ENCODE peak calls at places on chromosomes 7 and 10, in ten cellular contexts. R, B, D, X, J, O, S, Q, G and W are unnamed samples. For H3K4me1, the result is how much of the 10 kb centered on the place peaks cover.

GRCh38 chr7:12028508-12028907 is 182.6 kb upstream of the TMEM106B start:
- DNase-seq in O (no peak), D (no peak), G (no peak), J (no peak), S (no peak), R (no peak), X (no peak), Q (no peak), B (no peak), W (no peak)

GRCh38 chr7:44897299-44897698 is 12.0 kb upstream of the PURB start:
- DNase-seq in B (no peak), D (no peak), G (no peak), Q (no peak), R (no peak), S (no peak), J (no peak), O (no peak), X (no peak), W (no peak)

GRCh38 chr7:26850193-26850651 is 14.2 kb downstream of the SKAP2 start:
- DNase-seq in X (no peak), J (no peak), B (peak), G (no peak), D (no peak), Q (no peak), R (no peak), S (no peak), O (no peak), W (no peak)

GRCh38 chr10:3685385-3685784 is 99.6 kb downstream of the KLF6 start:
- DNase-seq in X (no peak), B (no peak), J (no peak), G (no peak), S (no peak), O (no peak), R (no peak), D (no peak), Q (no peak), W (no peak)

GRCh38 chr10:33963656-33964175 is 629.2 kb upstream of the NRP1 start:
- DNase-seq in G (no peak), D (no peak), O (no peak), J (no peak), X (no peak), R (no peak), B (no peak), S (no peak), Q (no peak), W (no peak)

GRCh38 chr7:132777419-132777818 is 201.1 kb upstream of the PLXNA4 start:
- DNase-seq in J (no peak), X (no peak), G (no peak), D (no peak), B (no peak), O (no peak), Q (no peak), S (no peak), R (no peak), W (no peak)

GRCh38 chr7:69596723-69597277 is 1.5 kb upstream of the AUTS2 start:
- DNase-seq in X (no peak), Q (no peak), J (no peak), G (no peak), O (peak), B (peak), D (no peak), R (no peak), S (no peak), W (no peak)

GRCh38 chr10:26697922-26698608 is 564 bp downstream of the PDSS1 start:
- DNase-seq in X (no peak), Q (no peak), O (no peak), R (no peak), B (no peak), D (no peak), S (no peak), J (no peak), G (no peak), W (no peak)

GRCh38 chr7:13226385-13226784 is 539.0 kb downstream of the ARL4A start:
- DNase-seq in X (no peak), S (no peak), J (no peak), D (no peak), Q (no peak), B (no peak), R (no peak), G (no peak), O (no peak), W (no peak)

GRCh38 chr10:43844236-43844635 is 195.6 kb upstream of the ZNF32 start:
- DNase-seq in R (no peak), Q (no peak), O (no peak), B (no peak), D (no peak), J (no peak), S (no peak), X (no peak), G (no peak), W (no peak)

GRCh38 chr10:91596821-91597396 is 36.0 kb downstream of the PPP1R3C start:
- DNase-seq in R (peak), D (no peak), X (no peak), S (no peak), G (no peak), O (peak), Q (no peak), B (no peak), J (no peak), W (no peak)

GRCh38 chr10:78727728-78728127 is 341.0 kb upstream of the ZMIZ1 start:
- DNase-seq in X (no peak), Q (no peak), B (peak), S (no peak), G (no peak), R (no peak), O (no peak), D (no peak), J (no peak), W (peak)

GRCh38 chr10:113261130-113261529 is 291.7 kb upstream of the HABP2 start:
- DNase-seq in O (no peak), B (no peak), G (no peak), S (no peak), J (no peak), R (no peak), X (no peak), Q (no peak), D (no peak), W (no peak)

GRCh38 chr10:13971586-13972475 is 358.9 kb downstream of the FRMD4A start:
- DNase-seq in O (no peak), Q (no peak), B (no peak), S (no peak), D (no peak), X (no peak), G (no peak), R (no peak), J (no peak), W (no peak)

DNA sequence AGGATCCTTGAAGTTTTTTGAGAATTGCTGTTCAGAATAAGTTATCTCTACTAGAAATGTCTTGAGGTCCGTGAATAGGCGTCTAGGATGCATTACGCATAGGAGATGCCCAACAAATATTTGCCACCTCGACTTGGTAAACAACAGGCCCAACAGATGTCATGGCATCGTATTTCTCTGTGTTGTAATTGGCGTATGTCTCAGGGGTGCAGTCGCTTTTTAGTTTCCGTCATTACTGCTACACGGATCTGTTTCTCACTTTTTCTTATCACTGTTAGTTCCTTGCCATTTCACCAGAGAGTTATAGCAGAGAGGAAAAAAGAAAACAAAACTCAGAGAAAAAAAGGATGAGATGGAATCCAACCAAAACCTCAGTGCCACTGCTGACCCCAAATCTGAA is 73.0 kb upstream of the SFMBT2 start:
- DNase-seq in G (no peak), Q (no peak), D (no peak), B (no peak), J (no peak), R (no peak), S (no peak), X (no peak), O (no peak), W (no peak)
- H3K4me1 ChIP-seq in G (under half), Q (under half), D (under half), B (under half), J (under half), R (under half), S (under half), X (half or more), O (under half), W (under half)

DNA sequence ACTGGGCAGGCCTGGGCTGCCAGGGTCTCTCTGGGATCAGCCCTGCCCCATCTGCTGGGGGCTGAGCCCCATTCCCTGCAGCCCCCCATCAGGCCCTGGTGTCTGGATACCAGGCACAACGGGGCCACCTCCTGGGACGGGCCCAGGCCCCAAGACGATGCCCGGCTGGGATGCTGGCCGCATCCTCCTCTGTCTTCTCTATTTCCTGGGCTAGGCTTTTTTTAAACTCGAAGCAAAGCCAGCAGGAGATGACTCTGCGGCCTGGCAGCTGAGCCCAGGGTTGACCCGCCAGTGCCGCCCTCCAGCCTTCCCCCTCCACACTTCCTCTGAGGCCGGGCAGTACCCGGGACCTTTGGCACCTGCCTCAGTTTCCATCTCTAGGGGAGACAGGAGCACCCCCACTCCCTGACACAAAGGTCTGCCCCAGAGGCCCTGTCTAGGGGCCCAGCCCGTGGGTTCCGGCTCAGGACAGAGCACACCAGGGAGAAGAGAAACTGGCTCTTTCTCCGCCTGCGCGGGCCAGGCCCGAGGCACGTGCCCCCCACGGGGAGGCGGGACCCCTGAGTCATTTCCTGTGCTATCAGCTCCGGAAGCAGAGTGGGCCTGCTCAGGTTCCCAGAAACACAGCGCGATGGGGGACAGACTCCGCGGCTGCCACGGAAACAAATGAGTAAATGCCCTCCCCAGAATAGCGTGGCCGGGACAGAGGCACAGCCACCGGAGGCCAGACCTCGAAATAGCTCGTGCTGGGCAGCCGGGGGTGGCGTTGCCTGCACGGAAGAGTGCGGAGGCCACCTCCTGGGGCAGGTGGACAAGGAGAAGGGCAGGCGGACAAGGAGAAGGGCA is 84.6 kb upstream of the PDGFA start:
- DNase-seq in G (peak), D (peak), O (peak), R (no peak), S (no peak), B (peak), Q (peak), X (peak), J (peak), W (peak)
- TF ChIP-seq POLR2A in G (no peak), D (no peak), O (peak), R (no peak), S (peak), B (peak), Q (peak), X (peak), J (peak), W (no peak)

GRCh38 chr10:125125951-125126735 is 34.2 kb downstream of the CTBP2 start:
- DNase-seq in B (no peak), G (no peak), Q (no peak), X (no peak), J (no peak), D (no peak), O (no peak), R (no peak), S (no peak), W (no peak)
- H3K4me1 ChIP-seq in B (under half), G (half or more), Q (under half), X (under half), J (under half), D (under half), O (under half), R (half or more), S (under half), W (half or more)

GRCh38 chr10:12195603-12196506 is at the start of the genes CDC123 and NUDT5:
- DNase-seq in B (peak), S (peak), R (peak), X (peak), D (peak), Q (peak), O (peak), G (peak), J (peak), W (peak)
- TF ChIP-seq POLR2A in B (peak), S (no peak), R (peak), X (peak), D (no peak), Q (peak), O (no peak), G (no peak), J (peak), W (no peak)

GRCh38 chr7:16742547-16742946 is 11.0 kb upstream of the TSPAN13 start:
- DNase-seq in B (no peak), R (no peak), S (no peak), D (no peak), X (no peak), G (no peak), J (no peak), O (no peak), Q (no peak), W (no peak)
- H3K4me1 ChIP-seq in B (under half), R (under half), S (under half), D (under half), X (under half), G (under half), J (under half), O (under half), Q (under half), W (under half)

DNA sequence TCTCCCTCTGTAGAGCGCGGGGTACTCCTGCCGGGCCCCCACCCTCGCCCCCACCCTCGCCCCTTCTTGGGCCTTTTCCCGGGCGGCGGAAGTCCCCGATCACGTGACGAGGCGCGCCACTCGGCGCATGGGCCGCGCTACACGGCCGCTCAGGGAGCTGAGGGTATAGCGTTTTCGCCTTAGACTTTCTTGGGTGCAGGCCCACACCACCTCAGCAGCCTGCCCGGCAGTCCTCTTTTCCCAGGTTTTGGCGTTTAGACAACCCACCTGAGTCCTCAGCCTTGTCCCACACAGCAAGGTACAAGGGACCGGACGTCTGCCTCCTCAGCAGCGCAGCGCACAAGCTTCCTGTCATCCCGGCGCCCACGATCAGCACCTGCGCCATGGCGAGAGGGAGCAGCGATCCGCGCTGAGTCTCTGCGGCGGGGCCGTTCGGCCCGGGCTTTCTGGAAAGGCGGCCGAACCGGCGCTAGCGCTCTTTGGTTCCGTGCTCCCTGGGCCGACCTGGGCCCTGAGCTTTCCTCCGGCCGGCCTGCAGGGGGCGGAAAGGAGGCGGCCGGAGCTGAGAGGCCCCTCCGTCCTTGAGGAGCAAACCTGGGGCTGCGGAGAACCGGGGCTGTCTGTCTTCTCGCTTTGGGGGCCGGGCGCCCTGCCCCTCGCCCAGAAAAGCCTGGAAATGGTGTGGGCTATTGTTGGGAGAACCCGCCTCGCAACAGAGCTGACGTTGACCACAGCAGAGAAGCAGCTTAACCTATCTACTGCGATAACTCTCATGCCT is at the start of gene RNLS:
- DNase-seq in X (peak), G (peak), J (peak), Q (peak), R (peak), D (peak), B (peak), S (peak), O (peak), W (peak)
- TF ChIP-seq POLR2A in X (peak), G (no peak), J (peak), Q (peak), R (peak), D (no peak), B (peak), S (peak), O (peak), W (no peak)